ENCODE peak calls at places on chromosomes 12 and 14, in eight cellular contexts. One of them, this sample, is unnamed.

GRCh38 chr12:102329883-102330282 is 132.2 kb upstream of the PMCH start:
- DNase-seq in psoas muscle: no peak
- DNase-seq in adrenal gland: no peak
- DNase-seq in CD8-positive, alpha-beta T cell: no peak
- DNase-seq in A549: no peak
- DNase-seq in testis: no peak
- DNase-seq in Karpas-422: no peak
- DNase-seq in BE2C: no peak
- DNase-seq in this sample: no peak

GRCh38 chr12:104218935-104219334 is 3.4 kb downstream of the TXNRD1 start:
- DNase-seq in adrenal gland: no peak
- DNase-seq in CD8-positive, alpha-beta T cell: no peak
- DNase-seq in Karpas-422: no peak
- DNase-seq in A549: no peak
- DNase-seq in psoas muscle: no peak
- DNase-seq in BE2C: no peak
- DNase-seq in testis: no peak
- DNase-seq in this sample: no peak

GRCh38 chr12:50505386-50505827 is 622 bp downstream of the DIP2B start:
- DNase-seq in psoas muscle: peak; percentile 58
- DNase-seq in testis: peak; percentile 47
- DNase-seq in CD8-positive, alpha-beta T cell: peak; percentile 39
- DNase-seq in adrenal gland: peak; percentile 38
- DNase-seq in A549: no peak
- DNase-seq in BE2C: peak; percentile 22
- DNase-seq in Karpas-422: peak; percentile 76
- DNase-seq in this sample: no peak

GRCh38 chr12:123938679-123939480 is 33.8 kb downstream of the CCDC92 start:
- DNase-seq in psoas muscle: no peak
- DNase-seq in BE2C: peak; percentile 46
- DNase-seq in A549: peak; percentile 17
- DNase-seq in Karpas-422: no peak
- DNase-seq in testis: no peak
- DNase-seq in CD8-positive, alpha-beta T cell: no peak
- DNase-seq in adrenal gland: no peak
- DNase-seq in this sample: no peak

GRCh38 chr14:105091335-105092123 is 26.3 kb upstream of the GPR132 start:
- DNase-seq in testis: peak; percentile 81
- DNase-seq in A549: peak; percentile 99
- DNase-seq in CD8-positive, alpha-beta T cell: no peak
- DNase-seq in BE2C: no peak
- DNase-seq in Karpas-422: no peak
- DNase-seq in psoas muscle: no peak
- DNase-seq in adrenal gland: peak; percentile 53
- DNase-seq in this sample: peak; percentile 70

GRCh38 chr14:92223027-92223426 is 99.9 kb upstream of the SLC24A4 start:
- DNase-seq in adrenal gland: no peak
- DNase-seq in BE2C: no peak
- DNase-seq in testis: no peak
- DNase-seq in CD8-positive, alpha-beta T cell: no peak
- DNase-seq in A549: no peak
- DNase-seq in psoas muscle: no peak
- DNase-seq in Karpas-422: no peak
- DNase-seq in this sample: no peak

GRCh38 chr12:38282886-38283285 is 33.7 kb upstream of the ALG10B start:
- DNase-seq in A549: peak; percentile 15
- DNase-seq in testis: no peak
- DNase-seq in BE2C: no peak
- DNase-seq in adrenal gland: no peak
- DNase-seq in Karpas-422: no peak
- DNase-seq in CD8-positive, alpha-beta T cell: no peak
- DNase-seq in psoas muscle: no peak
- DNase-seq in this sample: no peak

GRCh38 chr12:122855985-122856831 is 21.0 kb downstream of the HIP1R start:
- DNase-seq in testis: no peak
- DNase-seq in Karpas-422: no peak
- DNase-seq in A549: no peak
- DNase-seq in psoas muscle: peak; percentile 48
- DNase-seq in BE2C: no peak
- DNase-seq in CD8-positive, alpha-beta T cell: no peak
- DNase-seq in adrenal gland: no peak
- DNase-seq in this sample: no peak

GRCh38 chr12:90163975-90164374 is 455.3 kb upstream of the ATP2B1 start:
- DNase-seq in adrenal gland: no peak
- DNase-seq in Karpas-422: no peak
- DNase-seq in CD8-positive, alpha-beta T cell: no peak
- DNase-seq in A549: peak; percentile 10
- DNase-seq in testis: no peak
- DNase-seq in psoas muscle: no peak
- DNase-seq in BE2C: no peak
- DNase-seq in this sample: no peak

GRCh38 chr14:64220466-64220865 is 73.7 kb downstream of the ESR2 start:
- DNase-seq in BE2C: peak; percentile 80
- DNase-seq in adrenal gland: peak; percentile 82
- DNase-seq in A549: no peak
- DNase-seq in CD8-positive, alpha-beta T cell: no peak
- DNase-seq in Karpas-422: peak; percentile 70
- DNase-seq in testis: peak; percentile 76
- DNase-seq in psoas muscle: peak; percentile 94
- DNase-seq in this sample: no peak

GRCh38 chr12:42086021-42086420 is 58.7 kb downstream of the GXYLT1 start:
- DNase-seq in BE2C: no peak
- DNase-seq in CD8-positive, alpha-beta T cell: no peak
- DNase-seq in Karpas-422: no peak
- DNase-seq in psoas muscle: no peak
- DNase-seq in testis: no peak
- DNase-seq in A549: no peak
- DNase-seq in adrenal gland: no peak
- DNase-seq in this sample: no peak

GRCh38 chr14:90715993-90716392 is 100.2 kb downstream of the TTC7B start:
- DNase-seq in Karpas-422: no peak
- DNase-seq in testis: no peak
- DNase-seq in psoas muscle: no peak
- DNase-seq in CD8-positive, alpha-beta T cell: no peak
- DNase-seq in A549: no peak
- DNase-seq in BE2C: no peak
- DNase-seq in adrenal gland: no peak
- DNase-seq in this sample: no peak

GRCh38 chr14:73795974-73796373 is 55.7 kb upstream of the PTGR2 start:
- DNase-seq in testis: no peak
- DNase-seq in psoas muscle: no peak
- DNase-seq in BE2C: no peak
- DNase-seq in CD8-positive, alpha-beta T cell: no peak
- DNase-seq in Karpas-422: peak; percentile 32
- DNase-seq in adrenal gland: no peak
- DNase-seq in A549: peak; percentile 78
- DNase-seq in this sample: no peak

GRCh38 chr12:107530706-107531105 is 154.9 kb upstream of the PWP1 start:
- DNase-seq in A549: no peak
- DNase-seq in adrenal gland: no peak
- DNase-seq in CD8-positive, alpha-beta T cell: no peak
- DNase-seq in Karpas-422: no peak
- DNase-seq in BE2C: no peak
- DNase-seq in psoas muscle: no peak
- DNase-seq in testis: no peak
- DNase-seq in this sample: no peak

GRCh38 chr12:30884804-30885203 is 41.7 kb upstream of the TSPAN11 start:
- DNase-seq in adrenal gland: no peak
- DNase-seq in testis: no peak
- DNase-seq in Karpas-422: no peak
- DNase-seq in A549: no peak
- DNase-seq in psoas muscle: no peak
- DNase-seq in CD8-positive, alpha-beta T cell: no peak
- DNase-seq in BE2C: no peak
- DNase-seq in this sample: no peak

GRCh38 chr14:72547999-72548398 is 345.9 kb downstream of the DPF3 start:
- DNase-seq in testis: no peak
- DNase-seq in Karpas-422: no peak
- DNase-seq in BE2C: peak; percentile 73
- DNase-seq in adrenal gland: no peak
- DNase-seq in A549: peak; percentile 11
- DNase-seq in CD8-positive, alpha-beta T cell: no peak
- DNase-seq in psoas muscle: no peak
- DNase-seq in this sample: no peak

GRCh38 chr14:35222324-35222723 is 69.9 kb upstream of the PSMA6 start:
- DNase-seq in psoas muscle: no peak
- DNase-seq in A549: no peak
- DNase-seq in Karpas-422: no peak
- DNase-seq in adrenal gland: no peak
- DNase-seq in testis: no peak
- DNase-seq in CD8-positive, alpha-beta T cell: no peak
- DNase-seq in BE2C: no peak
- DNase-seq in this sample: no peak

GRCh38 chr12:68823711-68824110 is 15.7 kb downstream of the MDM2 start:
- DNase-seq in BE2C: no peak
- DNase-seq in adrenal gland: no peak
- DNase-seq in testis: no peak
- DNase-seq in Karpas-422: no peak
- DNase-seq in CD8-positive, alpha-beta T cell: no peak
- DNase-seq in A549: no peak
- DNase-seq in psoas muscle: no peak
- DNase-seq in this sample: no peak

GRCh38 chr14:73426877-73427276 is 31.5 kb downstream of the NUMB start:
- DNase-seq in BE2C: no peak
- DNase-seq in testis: no peak
- DNase-seq in Karpas-422: no peak
- DNase-seq in CD8-positive, alpha-beta T cell: no peak
- DNase-seq in A549: no peak
- DNase-seq in adrenal gland: no peak
- DNase-seq in psoas muscle: no peak
- DNase-seq in this sample: no peak

GRCh38 chr12:4153343-4153892 is 120.1 kb upstream of the CCND2 start:
- DNase-seq in A549: no peak
- DNase-seq in BE2C: no peak
- DNase-seq in CD8-positive, alpha-beta T cell: peak; percentile 21
- DNase-seq in testis: no peak
- DNase-seq in psoas muscle: no peak
- DNase-seq in adrenal gland: no peak
- DNase-seq in Karpas-422: no peak
- DNase-seq in this sample: no peak

GRCh38 chr12:52543985-52544888 is 8.7 kb downstream of the KRT71 start:
- DNase-seq in BE2C: no peak
- DNase-seq in psoas muscle: no peak
- DNase-seq in A549: peak; percentile 18
- DNase-seq in Karpas-422: no peak
- DNase-seq in adrenal gland: peak; percentile 23
- DNase-seq in testis: peak; percentile 23
- DNase-seq in CD8-positive, alpha-beta T cell: no peak
- DNase-seq in this sample: no peak

GRCh38 chr14:59427653-59428578 is 37.3 kb downstream of the GPR135 start:
- DNase-seq in CD8-positive, alpha-beta T cell: no peak
- DNase-seq in Karpas-422: no peak
- DNase-seq in A549: no peak
- DNase-seq in BE2C: no peak
- DNase-seq in adrenal gland: peak; percentile 26
- DNase-seq in testis: peak; percentile 50
- DNase-seq in psoas muscle: peak; percentile 69
- DNase-seq in this sample: peak; percentile 26

GRCh38 chr12:110739894-110740293 is 2.8 kb downstream of the PPP1CC start:
- DNase-seq in Karpas-422: no peak
- DNase-seq in adrenal gland: no peak
- DNase-seq in A549: no peak
- DNase-seq in psoas muscle: no peak
- DNase-seq in CD8-positive, alpha-beta T cell: no peak
- DNase-seq in testis: no peak
- DNase-seq in BE2C: no peak
- DNase-seq in this sample: no peak
- H3K4me3 ChIP-seq in Karpas-422: peak overlapping the region; percentile 45
- H3K4me3 ChIP-seq in adrenal gland: no peak overlapping the region
- H3K4me3 ChIP-seq in A549: peak overlapping the region; percentile 98
- H3K4me3 ChIP-seq in psoas muscle: peak overlapping the region; percentile 81
- H3K4me3 ChIP-seq in CD8-positive, alpha-beta T cell: peak overlapping the region; percentile 33
- H3K4me3 ChIP-seq in testis: no peak overlapping the region
- H3K4me3 ChIP-seq in BE2C: peak overlapping the region; percentile 88
- H3K4me3 ChIP-seq in this sample: peak overlapping the region; percentile 9

GRCh38 chr14:32611752-32612151 is 282.7 kb downstream of the AKAP6 start:
- DNase-seq in BE2C: no peak
- DNase-seq in testis: no peak
- DNase-seq in CD8-positive, alpha-beta T cell: no peak
- DNase-seq in adrenal gland: no peak
- DNase-seq in psoas muscle: no peak
- DNase-seq in A549: no peak
- DNase-seq in Karpas-422: no peak
- DNase-seq in this sample: no peak
- H3K4me1 ChIP-seq in BE2C: peaks cover 8% of the 10 kb centered on the region
- H3K4me1 ChIP-seq in testis: peaks cover 23% of the 10 kb centered on the region
- H3K4me1 ChIP-seq in CD8-positive, alpha-beta T cell: no peaks in the 10 kb centered on the region
- H3K4me1 ChIP-seq in adrenal gland: no peaks in the 10 kb centered on the region
- H3K4me1 ChIP-seq in psoas muscle: peaks cover 55% of the 10 kb centered on the region
- H3K4me1 ChIP-seq in A549: no peaks in the 10 kb centered on the region
- H3K4me1 ChIP-seq in Karpas-422: no peaks in the 10 kb centered on the region
- H3K4me1 ChIP-seq in this sample: peaks cover 20% of the 10 kb centered on the region

DNA sequence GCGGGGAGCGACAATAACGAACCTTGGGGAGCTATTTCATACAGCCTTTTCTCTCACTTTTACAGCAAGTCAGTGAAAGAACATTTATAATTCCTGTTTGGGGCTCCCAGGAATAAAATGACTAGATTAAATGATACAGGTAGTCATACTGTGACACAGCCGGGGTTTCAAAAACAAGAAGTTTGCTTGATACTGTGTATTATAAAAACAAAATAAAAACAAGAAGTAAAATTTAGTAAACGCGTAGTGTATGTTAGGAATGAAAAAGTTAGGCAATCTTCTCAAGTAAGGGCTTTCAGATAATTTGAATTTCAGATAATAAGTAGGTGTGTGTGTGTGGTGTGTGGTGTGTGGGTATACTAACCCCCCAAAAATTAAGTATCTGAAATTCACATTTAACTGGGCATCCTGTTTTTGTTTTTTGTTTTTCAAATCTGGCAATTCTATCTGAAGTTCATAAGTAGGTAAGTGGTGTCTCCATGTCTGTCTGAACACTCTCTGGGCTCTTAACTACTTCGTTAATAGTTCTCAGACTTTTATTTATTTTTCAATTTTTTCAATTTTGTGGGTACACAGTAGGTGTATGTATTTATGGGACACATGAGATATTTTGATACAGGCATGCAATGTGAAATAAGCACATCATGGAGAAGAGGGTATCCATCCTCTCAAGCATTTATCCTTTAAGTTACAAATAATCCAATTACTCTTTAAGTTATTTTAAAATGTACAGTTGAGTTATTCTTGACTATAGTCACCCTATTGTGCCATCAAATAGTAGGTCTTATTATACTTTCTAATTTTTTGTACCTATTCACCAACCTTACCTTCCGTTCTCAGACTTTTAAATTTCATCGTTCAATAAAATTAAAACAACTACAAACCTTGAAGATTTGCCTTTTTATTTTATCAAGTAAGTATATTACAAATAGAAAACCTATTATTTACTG is 649 bp upstream of the DCTN2 start:
- DNase-seq in adrenal gland: no peak
- DNase-seq in Karpas-422: no peak
- DNase-seq in testis: no peak
- DNase-seq in CD8-positive, alpha-beta T cell: no peak
- DNase-seq in A549: no peak
- DNase-seq in BE2C: no peak
- DNase-seq in psoas muscle: no peak
- DNase-seq in this sample: no peak
- H3K4me3 ChIP-seq in adrenal gland: no peak overlapping the region
- H3K4me3 ChIP-seq in Karpas-422: peak overlapping the region; percentile 89
- H3K4me3 ChIP-seq in testis: peak overlapping the region; percentile 79
- H3K4me3 ChIP-seq in CD8-positive, alpha-beta T cell: peak overlapping the region; percentile 63
- H3K4me3 ChIP-seq in A549: peak overlapping the region; percentile 89
- H3K4me3 ChIP-seq in BE2C: peak overlapping the region; percentile 95
- H3K4me3 ChIP-seq in psoas muscle: peak overlapping the region; percentile 97
- H3K4me3 ChIP-seq in this sample: peak overlapping the region; percentile 94

GRCh38 chr12:2360630-2361170 is 307.9 kb downstream of the CACNA1C start:
- DNase-seq in BE2C: no peak
- DNase-seq in Karpas-422: no peak
- DNase-seq in psoas muscle: no peak
- DNase-seq in CD8-positive, alpha-beta T cell: no peak
- DNase-seq in A549: no peak
- DNase-seq in testis: no peak
- DNase-seq in adrenal gland: no peak
- DNase-seq in this sample: no peak
- H3K4me1 ChIP-seq in BE2C: no peaks in the 10 kb centered on the region
- H3K4me1 ChIP-seq in Karpas-422: no peaks in the 10 kb centered on the region
- H3K4me1 ChIP-seq in psoas muscle: no peaks in the 10 kb centered on the region
- H3K4me1 ChIP-seq in CD8-positive, alpha-beta T cell: peaks cover 17% of the 10 kb centered on the region
- H3K4me1 ChIP-seq in A549: no peaks in the 10 kb centered on the region
- H3K4me1 ChIP-seq in testis: no peaks in the 10 kb centered on the region
- H3K4me1 ChIP-seq in adrenal gland: no peaks in the 10 kb centered on the region
- H3K4me1 ChIP-seq in this sample: peaks cover 33% of the 10 kb centered on the region